ENCODE peak calls at places on chromosomes 4 and X, in seven cellular contexts. W, S, K, E, X, D and G are unnamed samples.

GRCh38 chrX:79147477-79147876 is 3.0 kb downstream of the GPR174 start:
- DNase-seq in X (no peak), D (no peak), S (no peak), K (no peak), W (no peak), E (no peak), G (no peak)

GRCh38 chr4:185559913-185560281 is 24.6 kb upstream of the PDLIM3 start:
- DNase-seq in K (no peak), E (peak), W (peak), X (peak), D (peak), S (peak), G (peak)

GRCh38 chr4:39528056-39528465 is 822 bp upstream of the UGDH start:
- DNase-seq in W (peak), X (peak), E (no peak), S (no peak), K (no peak), D (no peak), G (peak)

GRCh38 chrX:133497356-133497755 is 82.1 kb upstream of the GPC4 start:
- DNase-seq in W (no peak), D (no peak), E (no peak), S (no peak), K (no peak), X (no peak), G (no peak)

GRCh38 chr4:72567821-72568620 is 1.0 kb downstream of the ADAMTS3 start:
- DNase-seq in S (no peak), X (peak), D (peak), K (peak), W (peak), E (peak), G (peak)

GRCh38 chrX:151697537-151697936 is 2.3 kb downstream of the PRRG3 start:
- DNase-seq in W (peak), S (no peak), K (no peak), D (no peak), E (peak), X (no peak), G (peak)

GRCh38 chr4:126395661-126396060 is 1080.9 kb downstream of the FAT4 start:
- DNase-seq in X (peak), W (peak), D (no peak), S (no peak), K (no peak), E (peak), G (peak)

GRCh38 chrX:67724359-67725110 is 180.7 kb downstream of the AR start:
- DNase-seq in K (no peak), X (no peak), W (peak), S (no peak), E (peak), D (no peak), G (no peak)

GRCh38 chr4:127856485-127857447 is 23.9 kb upstream of the PLK4 start:
- DNase-seq in K (peak), E (peak), D (no peak), W (peak), X (peak), S (no peak), G (peak)

GRCh38 chr4:8656185-8656517 is 63.6 kb downstream of the CPZ start:
- DNase-seq in E (no peak), X (no peak), K (no peak), W (no peak), D (no peak), S (no peak), G (no peak)

GRCh38 chr4:170497729-170498128 is 408.0 kb upstream of the AADAT start:
- DNase-seq in D (no peak), K (no peak), S (no peak), W (no peak), X (no peak), E (peak), G (no peak)

GRCh38 chr4:163251204-163251603 is 81.2 kb downstream of the NPY1R start:
- DNase-seq in D (no peak), E (peak), X (no peak), K (no peak), S (peak), W (no peak), G (no peak)

DNA sequence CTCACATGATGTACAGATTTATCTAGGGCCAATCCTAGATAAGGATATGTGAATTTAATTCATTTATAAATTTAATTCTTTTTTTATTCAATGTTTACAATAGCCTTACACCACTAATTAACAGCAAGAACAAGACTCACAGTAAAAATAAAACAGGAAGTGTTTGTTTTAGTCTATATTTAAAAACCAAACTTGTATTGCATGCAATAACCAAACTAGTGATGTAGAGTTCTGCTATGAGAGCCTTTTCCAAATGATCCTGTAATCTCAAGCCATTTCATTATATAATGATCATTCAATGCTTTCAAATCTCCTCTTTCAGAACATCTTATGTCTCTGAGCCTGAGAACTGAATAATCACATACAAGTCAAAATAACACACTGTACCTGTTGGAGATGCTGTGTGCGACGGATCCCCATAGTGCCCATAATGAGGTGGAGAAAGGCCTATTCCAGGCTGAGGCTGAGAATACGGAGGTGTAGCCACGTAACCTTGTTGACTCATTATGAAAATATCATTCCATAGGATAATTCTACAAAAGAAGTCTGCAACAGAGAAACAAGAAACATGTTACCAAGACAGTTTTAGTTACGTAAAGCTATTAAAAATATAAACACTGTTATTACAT is 2.6 kb downstream of the SEC24D start:
- DNase-seq in X (no peak), K (no peak), S (no peak), D (no peak), E (no peak), W (no peak), G (no peak)
- H3K4me3 ChIP-seq in X (no peak), K (peak), S (no peak), D (no peak), E (peak), W (peak), G (peak)

GRCh38 chr4:4524364-4524763 is 17.5 kb downstream of the STX18 start:
- DNase-seq in S (no peak), W (no peak), E (peak), K (peak), X (peak), D (no peak), G (no peak)
- TF ChIP-seq CTCF in S (no peak), W (peak), E (peak), K (peak), X (no peak), D (no peak), G (no peak)

DNA sequence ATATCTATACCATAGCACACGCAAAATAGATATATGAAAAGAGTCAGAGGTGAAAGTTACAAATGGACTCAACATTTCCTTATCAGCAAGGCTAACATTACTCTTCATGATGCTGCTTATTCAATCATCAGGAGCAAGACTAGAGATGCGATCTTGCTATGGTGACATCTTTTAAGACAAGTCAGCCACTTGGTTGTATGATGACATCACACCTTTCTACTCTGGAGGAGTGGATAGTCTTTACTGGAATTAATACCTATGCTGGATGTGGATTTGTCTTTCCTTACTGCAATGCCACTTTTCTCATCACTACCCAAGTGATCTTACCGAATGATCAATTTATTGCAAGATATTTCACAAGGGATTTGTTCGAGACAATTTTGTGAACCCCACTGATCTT is 87.0 kb upstream of the SPOCK3 start:
- DNase-seq in W (no peak), E (no peak), D (no peak), K (no peak), X (no peak), S (no peak), G (no peak)
- H3K4me3 ChIP-seq in W (no peak), E (no peak), D (no peak), K (no peak), X (no peak), S (no peak), G (no peak)

DNA sequence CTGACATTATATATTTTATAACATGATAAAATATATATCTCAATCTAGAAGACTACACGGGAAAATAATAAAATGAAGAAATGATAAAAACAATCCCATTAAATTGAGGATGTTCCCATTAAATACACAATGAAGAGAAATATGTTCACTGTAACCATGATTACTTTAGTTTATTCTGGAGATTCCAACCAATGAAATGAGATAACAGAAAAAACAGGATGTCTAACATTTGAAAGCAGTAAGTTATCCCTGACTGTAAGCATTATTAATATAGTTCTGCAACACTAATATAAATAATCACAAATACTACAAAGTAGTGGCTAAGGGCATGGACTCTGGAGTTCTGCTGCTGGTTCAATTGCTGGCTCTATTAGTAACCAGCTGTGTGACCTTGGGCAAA is 169.4 kb downstream of the RNF150 start:
- DNase-seq in S (no peak), K (no peak), X (no peak), E (no peak), W (no peak), D (no peak), G (no peak)
- TF ChIP-seq CTCF in S (no peak), K (no peak), X (no peak), E (no peak), W (no peak), D (no peak), G (no peak)

GRCh38 chrX:134773041-134773440 is 114.8 kb upstream of the PLAC1 start:
- DNase-seq in S (no peak), E (no peak), W (no peak), X (no peak), D (peak), K (no peak), G (no peak)

GRCh38 chrX:134776844-134777370 is 118.6 kb upstream of the PLAC1 start:
- DNase-seq in E (no peak), X (no peak), S (no peak), D (no peak), K (no peak), W (no peak), G (no peak)

GRCh38 chrX:134774190-134775048 is 116.1 kb upstream of the PLAC1 start:
- DNase-seq in W (peak), X (peak), K (no peak), D (no peak), E (peak), S (no peak), G (no peak)
- H3K4me3 ChIP-seq in W (no peak), X (no peak), K (no peak), D (no peak), E (no peak), S (no peak), G (no peak)

GRCh38 chr4:107857741-107858140 is 33.0 kb downstream of the SGMS2 start:
- DNase-seq in S (no peak), X (no peak), W (no peak), E (no peak), D (no peak), K (no peak), G (no peak)
- TF ChIP-seq CTCF in S (no peak), X (no peak), W (no peak), E (no peak), D (no peak), K (no peak), G (no peak)